ENCODE peak calls at places on chromosomes 7 and 10, in seven cellular contexts. One of them, this sample, is unnamed.

GRCh38 chr10:127737563-127738511 is 852 bp downstream of the FOXI2 start:
- DNase-seq in GM12891: no peak
- DNase-seq in SK-N-SH: peak
- DNase-seq in GM12878: no peak
- DNase-seq in K562: no peak
- DNase-seq in H1: peak
- DNase-seq in HepG2: no peak
- DNase-seq in this sample: no peak

GRCh38 chr7:93006480-93007095 is 111.2 kb downstream of the SAMD9 start:
- DNase-seq in GM12891: no peak
- DNase-seq in SK-N-SH: no peak
- DNase-seq in GM12878: no peak
- DNase-seq in K562: no peak
- DNase-seq in H1: no peak
- DNase-seq in HepG2: no peak
- DNase-seq in this sample: no peak

GRCh38 chr7:56811081-56811480 is 321.2 kb downstream of the ZNF479 start:
- DNase-seq in GM12891: no peak
- DNase-seq in SK-N-SH: peak
- DNase-seq in GM12878: no peak
- DNase-seq in K562: no peak
- DNase-seq in H1: no peak
- DNase-seq in HepG2: no peak
- DNase-seq in this sample: no peak

GRCh38 chr10:22461891-22462290 is 116.6 kb downstream of the SPAG6 start:
- DNase-seq in GM12891: no peak
- DNase-seq in SK-N-SH: no peak
- DNase-seq in GM12878: no peak
- DNase-seq in K562: no peak
- DNase-seq in H1: no peak
- DNase-seq in HepG2: no peak
- DNase-seq in this sample: no peak

GRCh38 chr10:107618461-107619093 is 454.1 kb upstream of the SORCS1 start:
- DNase-seq in GM12891: no peak
- DNase-seq in SK-N-SH: no peak
- DNase-seq in GM12878: no peak
- DNase-seq in K562: no peak
- DNase-seq in H1: no peak
- DNase-seq in HepG2: no peak
- DNase-seq in this sample: no peak

GRCh38 chr10:94992811-94993210 is 54.4 kb downstream of the CYP2C9 start:
- DNase-seq in GM12891: no peak
- DNase-seq in SK-N-SH: no peak
- DNase-seq in GM12878: no peak
- DNase-seq in K562: no peak
- DNase-seq in H1: peak
- DNase-seq in HepG2: no peak
- DNase-seq in this sample: no peak

GRCh38 chr10:124911124-124912051 is 30.5 kb upstream of the ZRANB1 start:
- DNase-seq in GM12891: no peak
- DNase-seq in SK-N-SH: no peak
- DNase-seq in GM12878: no peak
- DNase-seq in K562: peak
- DNase-seq in H1: no peak
- DNase-seq in HepG2: no peak
- DNase-seq in this sample: no peak

GRCh38 chr7:131027287-131027773 is 293.3 kb upstream of the KLF14 start:
- DNase-seq in GM12891: no peak
- DNase-seq in SK-N-SH: peak
- DNase-seq in GM12878: no peak
- DNase-seq in K562: peak
- DNase-seq in H1: no peak
- DNase-seq in HepG2: no peak
- DNase-seq in this sample: no peak

GRCh38 chr10:30185916-30186315 is 126.5 kb upstream of the JCAD start:
- DNase-seq in GM12891: no peak
- DNase-seq in SK-N-SH: no peak
- DNase-seq in GM12878: no peak
- DNase-seq in K562: no peak
- DNase-seq in H1: no peak
- DNase-seq in HepG2: no peak
- DNase-seq in this sample: no peak

GRCh38 chr7:134826105-134826504 is 46.7 kb downstream of the CALD1 start:
- DNase-seq in GM12891: no peak
- DNase-seq in SK-N-SH: no peak
- DNase-seq in GM12878: no peak
- DNase-seq in K562: no peak
- DNase-seq in H1: no peak
- DNase-seq in HepG2: no peak
- DNase-seq in this sample: no peak

GRCh38 chr7:50614721-50615518 is 49.7 kb upstream of the DDC start:
- DNase-seq in GM12891: no peak
- DNase-seq in SK-N-SH: no peak
- DNase-seq in GM12878: no peak
- DNase-seq in K562: no peak
- DNase-seq in H1: no peak
- DNase-seq in HepG2: peak
- DNase-seq in this sample: no peak

GRCh38 chr7:82566752-82567151 is 123.2 kb upstream of the CACNA2D1 start:
- DNase-seq in GM12891: no peak
- DNase-seq in SK-N-SH: no peak
- DNase-seq in GM12878: no peak
- DNase-seq in K562: no peak
- DNase-seq in H1: no peak
- DNase-seq in HepG2: no peak
- DNase-seq in this sample: no peak

GRCh38 chr7:2777898-2778535 is 66.1 kb downstream of the GNA12 start:
- DNase-seq in GM12891: no peak
- DNase-seq in SK-N-SH: no peak
- DNase-seq in GM12878: no peak
- DNase-seq in K562: no peak
- DNase-seq in H1: no peak
- DNase-seq in HepG2: no peak
- DNase-seq in this sample: no peak

GRCh38 chr10:125038637-125039036 is 96.7 kb downstream of the ZRANB1 start:
- DNase-seq in GM12891: no peak
- DNase-seq in SK-N-SH: no peak
- DNase-seq in GM12878: no peak
- DNase-seq in K562: no peak
- DNase-seq in H1: no peak
- DNase-seq in HepG2: peak
- DNase-seq in this sample: no peak

GRCh38 chr7:91264924-91265681 is 870 bp downstream of the FZD1 start:
- DNase-seq in GM12891: peak
- DNase-seq in SK-N-SH: peak
- DNase-seq in GM12878: no peak
- DNase-seq in K562: peak
- DNase-seq in H1: peak
- DNase-seq in HepG2: no peak
- DNase-seq in this sample: peak

GRCh38 chr7:141369422-141369821 is 181.8 kb upstream of the AGK start:
- DNase-seq in GM12891: no peak
- DNase-seq in SK-N-SH: no peak
- DNase-seq in GM12878: no peak
- DNase-seq in K562: no peak
- DNase-seq in H1: no peak
- DNase-seq in HepG2: no peak
- DNase-seq in this sample: no peak

GRCh38 chr7:27917774-27918314 is 177.9 kb downstream of the TAX1BP1 start:
- DNase-seq in GM12891: no peak
- DNase-seq in SK-N-SH: no peak
- DNase-seq in GM12878: no peak
- DNase-seq in K562: no peak
- DNase-seq in H1: no peak
- DNase-seq in HepG2: peak
- DNase-seq in this sample: no peak

GRCh38 chr10:99658622-99659030 is 683 bp upstream of the ENTPD7 start:
- DNase-seq in GM12891: no peak
- DNase-seq in SK-N-SH: peak
- DNase-seq in GM12878: no peak
- DNase-seq in K562: peak
- DNase-seq in H1: peak
- DNase-seq in HepG2: peak
- DNase-seq in this sample: no peak

GRCh38 chr7:122913608-122914007 is 27.3 kb upstream of the CADPS2 start:
- DNase-seq in GM12891: no peak
- DNase-seq in SK-N-SH: no peak
- DNase-seq in GM12878: no peak
- DNase-seq in K562: no peak
- DNase-seq in H1: no peak
- DNase-seq in HepG2: peak
- DNase-seq in this sample: no peak

GRCh38 chr7:103051520-103051919 is 23.1 kb downstream of the FBXL13 start:
- DNase-seq in GM12891: no peak
- DNase-seq in SK-N-SH: no peak
- DNase-seq in GM12878: no peak
- DNase-seq in K562: no peak
- DNase-seq in H1: no peak
- DNase-seq in HepG2: no peak
- DNase-seq in this sample: no peak

GRCh38 chr10:110156046-110156445 is 51.4 kb upstream of the MXI1 start:
- DNase-seq in GM12891: no peak
- DNase-seq in SK-N-SH: no peak
- DNase-seq in GM12878: no peak
- DNase-seq in K562: no peak
- DNase-seq in H1: peak
- DNase-seq in HepG2: no peak
- DNase-seq in this sample: no peak

GRCh38 chr7:112550468-112551060 is 69.8 kb downstream of the LSMEM1 start:
- DNase-seq in GM12891: peak
- DNase-seq in SK-N-SH: peak
- DNase-seq in GM12878: peak
- DNase-seq in K562: peak
- DNase-seq in H1: no peak
- DNase-seq in HepG2: peak
- DNase-seq in this sample: no peak

DNA sequence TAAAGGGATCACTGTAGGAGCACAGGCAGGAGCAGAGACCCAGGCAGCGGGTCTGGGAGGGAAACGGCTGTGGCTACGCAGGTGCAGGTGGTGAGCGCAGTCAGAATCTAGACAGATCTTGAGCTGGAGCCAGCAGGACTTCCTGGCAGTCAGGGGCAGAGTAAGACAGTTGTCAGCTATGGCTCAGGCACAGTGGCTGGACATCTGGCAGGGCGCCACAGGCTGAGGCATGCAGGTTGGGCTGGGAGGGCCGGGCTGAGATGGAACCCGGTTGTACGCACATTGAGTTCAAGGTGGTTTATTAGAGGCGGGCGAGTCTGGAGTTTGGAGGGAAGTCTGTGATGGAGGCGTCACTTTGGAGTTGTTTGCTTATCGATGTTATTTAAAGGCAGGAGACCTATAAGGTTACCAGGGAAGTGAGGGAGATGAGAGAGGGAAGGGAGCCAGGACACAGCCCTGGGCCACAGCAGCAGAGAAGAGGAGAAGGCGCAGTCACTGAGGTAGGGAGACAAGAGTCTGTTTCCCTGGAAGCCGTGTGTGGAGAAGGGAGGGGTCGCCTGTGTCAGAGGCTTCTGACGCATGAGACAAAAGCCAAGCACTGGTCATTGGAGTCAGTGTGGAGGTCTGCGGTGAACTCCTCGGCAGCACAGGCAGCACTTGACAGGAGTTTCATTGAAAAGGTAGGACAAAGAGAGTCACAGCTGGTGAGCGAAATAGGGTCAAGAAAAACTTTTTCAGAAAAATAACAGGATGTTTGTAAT is 73.8 kb downstream of the LANCL2 start:
- DNase-seq in GM12891: no peak
- DNase-seq in SK-N-SH: peak
- DNase-seq in GM12878: no peak
- DNase-seq in K562: no peak
- DNase-seq in H1: no peak
- DNase-seq in HepG2: no peak
- DNase-seq in this sample: no peak
- TF ChIP-seq POLR2AphosphoS5 in GM12891: no peak
- TF ChIP-seq POLR2AphosphoS5 in SK-N-SH: no peak
- TF ChIP-seq POLR2AphosphoS5 in GM12878: no peak
- TF ChIP-seq POLR2AphosphoS5 in K562: no peak
- TF ChIP-seq POLR2AphosphoS5 in H1: no peak
- TF ChIP-seq POLR2AphosphoS5 in HepG2: no peak
- TF ChIP-seq POLR2AphosphoS5 in this sample: no peak

GRCh38 chr10:58529077-58529728 is 16.5 kb downstream of the BICC1 start:
- DNase-seq in GM12891: no peak
- DNase-seq in SK-N-SH: no peak
- DNase-seq in GM12878: no peak
- DNase-seq in K562: no peak
- DNase-seq in H1: no peak
- DNase-seq in HepG2: no peak
- DNase-seq in this sample: no peak

GRCh38 chr10:58535311-58535710 is 22.6 kb downstream of the BICC1 start:
- DNase-seq in GM12891: no peak
- DNase-seq in SK-N-SH: no peak
- DNase-seq in GM12878: no peak
- DNase-seq in K562: no peak
- DNase-seq in H1: no peak
- DNase-seq in HepG2: no peak
- DNase-seq in this sample: no peak

DNA sequence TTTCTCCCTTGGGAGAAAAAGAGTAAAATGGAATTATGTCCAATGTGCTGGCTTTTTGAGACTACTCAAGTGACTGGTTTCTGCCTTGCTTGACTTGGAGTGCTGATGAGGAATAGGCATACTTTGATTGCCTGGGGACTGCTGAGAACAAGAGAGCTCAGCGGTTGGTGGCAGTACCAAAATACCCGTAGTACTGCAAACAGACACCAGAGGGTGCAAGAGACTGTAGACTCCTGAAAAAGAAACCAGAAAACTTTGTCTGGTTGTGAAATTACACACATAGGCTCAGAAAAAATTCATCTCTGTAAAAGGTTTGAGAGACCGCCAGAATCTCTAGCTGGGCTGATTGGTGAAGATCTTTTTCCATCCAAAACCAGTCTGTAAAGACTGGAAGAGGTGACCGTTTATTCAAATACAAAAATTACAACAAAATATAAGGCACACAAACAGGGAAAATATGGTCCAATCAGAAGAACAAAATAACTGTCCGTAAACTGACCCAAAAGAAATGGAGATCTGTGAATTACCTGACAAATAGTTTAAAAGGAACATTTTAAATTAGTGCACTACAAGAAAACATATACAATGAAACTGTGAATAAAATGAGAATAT is 18.5 kb downstream of the BICC1 start:
- DNase-seq in GM12891: no peak
- DNase-seq in SK-N-SH: no peak
- DNase-seq in GM12878: peak
- DNase-seq in K562: peak
- DNase-seq in H1: peak
- DNase-seq in HepG2: peak
- DNase-seq in this sample: no peak
- TF ChIP-seq TAF1 in GM12891: no peak
- TF ChIP-seq TAF1 in SK-N-SH: no peak
- TF ChIP-seq TAF1 in GM12878: no peak
- TF ChIP-seq TAF1 in K562: no peak
- TF ChIP-seq TAF1 in H1: no peak
- TF ChIP-seq TAF1 in HepG2: no peak
- TF ChIP-seq TAF1 in this sample: no peak

GRCh38 chr10:90674927-90675326 is 182.9 kb downstream of the HTR7 start:
- DNase-seq in GM12891: no peak
- DNase-seq in SK-N-SH: no peak
- DNase-seq in GM12878: no peak
- DNase-seq in K562: no peak
- DNase-seq in H1: no peak
- DNase-seq in HepG2: no peak
- DNase-seq in this sample: no peak
- TF ChIP-seq POLR2AphosphoS5 in GM12891: no peak
- TF ChIP-seq POLR2AphosphoS5 in SK-N-SH: no peak
- TF ChIP-seq POLR2AphosphoS5 in GM12878: no peak
- TF ChIP-seq POLR2AphosphoS5 in K562: no peak
- TF ChIP-seq POLR2AphosphoS5 in H1: no peak
- TF ChIP-seq POLR2AphosphoS5 in HepG2: no peak
- TF ChIP-seq POLR2AphosphoS5 in this sample: no peak

GRCh38 chr10:91785851-91786250 is 12.4 kb upstream of the TNKS2 start:
- DNase-seq in GM12891: no peak
- DNase-seq in SK-N-SH: no peak
- DNase-seq in GM12878: no peak
- DNase-seq in K562: no peak
- DNase-seq in H1: no peak
- DNase-seq in HepG2: no peak
- DNase-seq in this sample: no peak
- TF ChIP-seq TAF1 in GM12891: no peak
- TF ChIP-seq TAF1 in SK-N-SH: no peak
- TF ChIP-seq TAF1 in GM12878: no peak
- TF ChIP-seq TAF1 in K562: no peak
- TF ChIP-seq TAF1 in H1: no peak
- TF ChIP-seq TAF1 in HepG2: no peak
- TF ChIP-seq TAF1 in this sample: no peak